ENCODE peak calls at places on chromosomes 1 and 21, in ten cellular contexts. O is ACHN; J is stimulated activated CD8-positive, alpha-beta memory T cell treated with anti-CD3 and anti-CD28 coated beads, Interleukin-4, amount 100 ng/mL, for 24 hours; W is D341Med; I is kidney tubule cell; A is HTR-8/SVneo; H is astrocyte of the spinal cord; F is activated T-cell treated with anti-CD3 and anti-CD28 coated beads for 1 hour; G is fibroblast of lung; K is kidney epithelial cell. N is an unnamed sample.

GRCh38 chr1:166695115-166695514 is 144.2 kb upstream of the POGK start:
- DNase-seq in O (no peak), J (no peak), W (peak), I (no peak), A (no peak), H (no peak), F (no peak), G (no peak), K (no peak), N (no peak)

GRCh38 chr1:50424940-50425375 is 1.7 kb upstream of the DMRTA2 start:
- DNase-seq in O (no peak), J (no peak), W (no peak), I (no peak), A (no peak), H (no peak), F (no peak), G (no peak), K (no peak), N (no peak)

GRCh38 chr1:30315185-30315960 is 408.0 kb downstream of the MATN1 start:
- DNase-seq in O (peak), J (no peak), W (no peak), I (peak), A (no peak), H (no peak), F (no peak), G (no peak), K (no peak), N (peak)

GRCh38 chr1:94143173-94143808 is 22.3 kb upstream of the ABCA4 start:
- DNase-seq in O (no peak), J (no peak), W (no peak), I (no peak), A (no peak), H (peak), F (no peak), G (no peak), K (no peak), N (no peak)

GRCh38 chr1:45322486-45323040 is 4.1 kb upstream of the HPDL start:
- DNase-seq in O (no peak), J (no peak), W (no peak), I (no peak), A (no peak), H (no peak), F (no peak), G (no peak), K (no peak), N (no peak)

GRCh38 chr1:41500781-41501518 is 16.5 kb upstream of the EDN2 start:
- DNase-seq in O (no peak), J (no peak), W (no peak), I (peak), A (no peak), H (no peak), F (no peak), G (no peak), K (no peak), N (peak)

GRCh38 chr1:52268372-52268771 is 97.6 kb downstream of the CC2D1B start:
- DNase-seq in O (no peak), J (no peak), W (no peak), I (peak), A (no peak), H (peak), F (no peak), G (peak), K (no peak), N (no peak)

GRCh38 chr1:235417101-235417697 is 50.0 kb downstream of the TBCE start:
- DNase-seq in O (peak), J (peak), W (peak), I (peak), A (peak), H (peak), F (peak), G (peak), K (no peak), N (peak)

GRCh38 chr21:41678944-41679343 is 87.9 kb downstream of the RIPK4 start:
- DNase-seq in O (peak), J (no peak), W (no peak), I (peak), A (peak), H (peak), F (no peak), G (peak), K (peak), N (peak)

GRCh38 chr1:7046314-7046713 is 261.1 kb downstream of the CAMTA1 start:
- DNase-seq in O (peak), J (no peak), W (no peak), I (peak), A (peak), H (peak), F (no peak), G (peak), K (peak), N (peak)

GRCh38 chr1:6127587-6128163 is 52.4 kb downstream of the CHD5 start:
- DNase-seq in O (no peak), J (peak), W (no peak), I (peak), A (no peak), H (peak), F (peak), G (peak), K (no peak), N (peak)

GRCh38 chr1:44785027-44785376 is 3.0 kb downstream of the BEST4 start:
- DNase-seq in O (no peak), J (no peak), W (no peak), I (no peak), A (no peak), H (no peak), F (no peak), G (no peak), K (no peak), N (no peak)

GRCh38 chr21:31180256-31181088 is 142.2 kb upstream of the KRTAP19-8 start:
- DNase-seq in O (peak), J (no peak), W (peak), I (peak), A (no peak), H (peak), F (no peak), G (peak), K (no peak), N (peak)

GRCh38 chr1:229848762-229849677 is 218.0 kb upstream of the GALNT2 start:
- DNase-seq in O (peak), J (no peak), W (peak), I (peak), A (peak), H (no peak), F (no peak), G (peak), K (no peak), N (peak)

GRCh38 chr1:62131093-62131725 is 63.4 kb upstream of the L1TD1 start:
- DNase-seq in O (peak), J (no peak), W (peak), I (peak), A (peak), H (peak), F (no peak), G (peak), K (peak), N (peak)

GRCh38 chr1:161261859-161262225 is 3.3 kb downstream of the PCP4L1 start:
- DNase-seq in O (no peak), J (no peak), W (no peak), I (peak), A (no peak), H (peak), F (no peak), G (no peak), K (no peak), N (no peak)

GRCh38 chr1:21069549-21069948 is 107.1 kb downstream of the EIF4G3 start:
- DNase-seq in O (no peak), J (no peak), W (no peak), I (no peak), A (peak), H (peak), F (no peak), G (peak), K (no peak), N (no peak)

GRCh38 chr1:188669715-188670114 is 1807.9 kb downstream of the BRINP3 start:
- DNase-seq in O (no peak), J (no peak), W (no peak), I (peak), A (no peak), H (peak), F (no peak), G (peak), K (no peak), N (no peak)

GRCh38 chr1:228955691-228956090 is 220.4 kb downstream of the RHOU start:
- DNase-seq in O (no peak), J (no peak), W (no peak), I (no peak), A (peak), H (no peak), F (no peak), G (peak), K (peak), N (no peak)

GRCh38 chr1:99591886-99592285 is 54.0 kb upstream of the PALMD start:
- DNase-seq in O (no peak), J (no peak), W (no peak), I (no peak), A (no peak), H (no peak), F (no peak), G (no peak), K (no peak), N (no peak)

GRCh38 chr1:24830680-24831272 is 85.5 kb downstream of the CLIC4 start:
- DNase-seq in O (peak), J (no peak), W (peak), I (peak), A (peak), H (peak), F (no peak), G (peak), K (peak), N (peak)

GRCh38 chr1:204203206-204203767 is 7.0 kb upstream of the KISS1 start:
- DNase-seq in O (peak), J (no peak), W (no peak), I (peak), A (no peak), H (no peak), F (no peak), G (no peak), K (no peak), N (no peak)

GRCh38 chr1:16250547-16251251 is 13.7 kb upstream of the CPLANE2 start:
- DNase-seq in O (no peak), J (no peak), W (no peak), I (no peak), A (no peak), H (peak), F (no peak), G (no peak), K (no peak), N (no peak)

GRCh38 chr1:33824321-33824720 is 39.6 kb upstream of the HMGB4 start:
- DNase-seq in O (no peak), J (no peak), W (no peak), I (no peak), A (no peak), H (no peak), F (no peak), G (no peak), K (no peak), N (no peak)

GRCh38 chr1:18787825-18788385 is 71.6 kb downstream of the TAS1R2 start:
- DNase-seq in O (no peak), J (no peak), W (no peak), I (no peak), A (no peak), H (no peak), F (no peak), G (no peak), K (no peak), N (no peak)

N was measured in HT-29.